ENCODE peak calls at places on chromosomes 5 and 9, in ten cellular contexts. One of them, this sample, is unnamed.

GRCh38 chr5:167899490-167899889 is 392.0 kb upstream of the WWC1 start:
- DNase-seq in A673: peak; percentile 73
- DNase-seq in fibroblast of mammary gland: peak; percentile 63
- DNase-seq in foreskin fibroblast: no peak
- DNase-seq in NT2/D1: no peak
- DNase-seq in mesendoderm: no peak
- DNase-seq in HCT116: no peak
- DNase-seq in epithelial cell of esophagus: peak; percentile 58
- DNase-seq in A549: no peak
- DNase-seq in left lung: no peak
- DNase-seq in this sample: no peak

GRCh38 chr5:152185547-152186234 is 219.4 kb downstream of the NMUR2 start:
- DNase-seq in A673: no peak
- DNase-seq in fibroblast of mammary gland: no peak
- DNase-seq in foreskin fibroblast: no peak
- DNase-seq in NT2/D1: no peak
- DNase-seq in mesendoderm: peak; percentile 39
- DNase-seq in HCT116: no peak
- DNase-seq in epithelial cell of esophagus: no peak
- DNase-seq in A549: no peak
- DNase-seq in left lung: no peak
- DNase-seq in this sample: no peak

GRCh38 chr5:142815469-142815868 is 45.3 kb downstream of the ARHGAP26 start:
- DNase-seq in A673: no peak
- DNase-seq in fibroblast of mammary gland: no peak
- DNase-seq in foreskin fibroblast: no peak
- DNase-seq in NT2/D1: no peak
- DNase-seq in mesendoderm: no peak
- DNase-seq in HCT116: no peak
- DNase-seq in epithelial cell of esophagus: no peak
- DNase-seq in A549: no peak
- DNase-seq in left lung: no peak
- DNase-seq in this sample: no peak

GRCh38 chr9:93974151-93974550 is 19.0 kb upstream of the BARX1 start:
- DNase-seq in A673: no peak
- DNase-seq in fibroblast of mammary gland: no peak
- DNase-seq in foreskin fibroblast: no peak
- DNase-seq in NT2/D1: no peak
- DNase-seq in mesendoderm: no peak
- DNase-seq in HCT116: no peak
- DNase-seq in epithelial cell of esophagus: no peak
- DNase-seq in A549: no peak
- DNase-seq in left lung: no peak
- DNase-seq in this sample: no peak

GRCh38 chr5:7705736-7706135 is 145.2 kb downstream of the CFAP90 start:
- DNase-seq in A673: no peak
- DNase-seq in fibroblast of mammary gland: no peak
- DNase-seq in foreskin fibroblast: no peak
- DNase-seq in NT2/D1: no peak
- DNase-seq in mesendoderm: no peak
- DNase-seq in HCT116: no peak
- DNase-seq in epithelial cell of esophagus: no peak
- DNase-seq in A549: no peak
- DNase-seq in left lung: no peak
- DNase-seq in this sample: no peak

GRCh38 chr5:44945743-44946142 is 137.0 kb downstream of the MRPS30 start:
- DNase-seq in A673: no peak
- DNase-seq in fibroblast of mammary gland: no peak
- DNase-seq in foreskin fibroblast: no peak
- DNase-seq in NT2/D1: no peak
- DNase-seq in mesendoderm: no peak
- DNase-seq in HCT116: no peak
- DNase-seq in epithelial cell of esophagus: peak; percentile 17
- DNase-seq in A549: no peak
- DNase-seq in left lung: no peak
- DNase-seq in this sample: no peak

GRCh38 chr5:98794414-98795080 is 21.1 kb downstream of the RGMB start:
- DNase-seq in A673: peak; percentile 40
- DNase-seq in fibroblast of mammary gland: no peak
- DNase-seq in foreskin fibroblast: no peak
- DNase-seq in NT2/D1: no peak
- DNase-seq in mesendoderm: no peak
- DNase-seq in HCT116: no peak
- DNase-seq in epithelial cell of esophagus: no peak
- DNase-seq in A549: no peak
- DNase-seq in left lung: no peak
- DNase-seq in this sample: no peak

GRCh38 chr5:143056792-143057579 is 286.8 kb downstream of the ARHGAP26 start:
- DNase-seq in A673: no peak
- DNase-seq in fibroblast of mammary gland: no peak
- DNase-seq in foreskin fibroblast: no peak
- DNase-seq in NT2/D1: no peak
- DNase-seq in mesendoderm: no peak
- DNase-seq in HCT116: no peak
- DNase-seq in epithelial cell of esophagus: no peak
- DNase-seq in A549: no peak
- DNase-seq in left lung: no peak
- DNase-seq in this sample: no peak

GRCh38 chr9:36997414-36997813 is 36.7 kb downstream of the PAX5 start:
- DNase-seq in A673: peak; percentile 51
- DNase-seq in fibroblast of mammary gland: no peak
- DNase-seq in foreskin fibroblast: no peak
- DNase-seq in NT2/D1: no peak
- DNase-seq in mesendoderm: peak; percentile 51
- DNase-seq in HCT116: no peak
- DNase-seq in epithelial cell of esophagus: peak; percentile 77
- DNase-seq in A549: no peak
- DNase-seq in left lung: no peak
- DNase-seq in this sample: no peak

GRCh38 chr9:36993933-36994764 is 39.9 kb downstream of the PAX5 start:
- DNase-seq in A673: no peak
- DNase-seq in fibroblast of mammary gland: no peak
- DNase-seq in foreskin fibroblast: no peak
- DNase-seq in NT2/D1: no peak
- DNase-seq in mesendoderm: no peak
- DNase-seq in HCT116: no peak
- DNase-seq in epithelial cell of esophagus: no peak
- DNase-seq in A549: no peak
- DNase-seq in left lung: no peak
- DNase-seq in this sample: no peak

GRCh38 chr9:36996677-36997076 is 37.4 kb downstream of the PAX5 start:
- DNase-seq in A673: no peak
- DNase-seq in fibroblast of mammary gland: no peak
- DNase-seq in foreskin fibroblast: no peak
- DNase-seq in NT2/D1: no peak
- DNase-seq in mesendoderm: no peak
- DNase-seq in HCT116: no peak
- DNase-seq in epithelial cell of esophagus: no peak
- DNase-seq in A549: no peak
- DNase-seq in left lung: no peak
- DNase-seq in this sample: no peak

GRCh38 chr9:36992501-36993316 is 41.4 kb downstream of the PAX5 start:
- DNase-seq in A673: peak; percentile 49
- DNase-seq in fibroblast of mammary gland: peak; percentile 23
- DNase-seq in foreskin fibroblast: peak; percentile 16
- DNase-seq in NT2/D1: no peak
- DNase-seq in mesendoderm: no peak
- DNase-seq in HCT116: no peak
- DNase-seq in epithelial cell of esophagus: no peak
- DNase-seq in A549: no peak
- DNase-seq in left lung: no peak
- DNase-seq in this sample: no peak

DNA sequence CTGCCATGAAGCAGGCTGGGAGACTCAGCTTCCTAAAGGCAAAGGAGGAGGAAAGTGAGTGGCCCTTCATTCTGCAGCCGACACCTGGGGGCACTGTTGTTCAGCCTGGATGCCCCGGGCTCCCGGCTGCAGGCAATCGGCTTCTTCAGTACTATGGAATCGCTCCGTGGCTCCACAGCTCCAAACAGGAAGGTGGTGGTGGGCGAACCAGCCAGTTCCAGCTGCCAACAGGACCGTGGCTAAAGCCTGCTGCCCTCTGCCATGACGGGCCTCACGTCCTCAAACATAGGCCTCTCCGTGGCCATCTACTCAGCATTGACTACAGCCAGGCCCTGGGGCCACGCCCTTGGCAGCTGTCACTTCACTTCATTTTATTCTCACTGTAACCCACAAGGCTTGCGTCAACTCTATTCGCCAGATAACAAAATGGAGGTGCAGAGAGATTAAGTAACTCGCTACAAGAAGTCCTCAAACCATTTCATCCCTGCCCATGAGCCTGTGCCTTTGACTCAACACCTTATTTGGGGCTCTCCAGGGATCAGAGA is 38.1 kb downstream of the PAX5 start:
- DNase-seq in A673: peak; percentile 89
- DNase-seq in fibroblast of mammary gland: peak; percentile 47
- DNase-seq in foreskin fibroblast: peak; percentile 32
- DNase-seq in NT2/D1: peak; percentile 83
- DNase-seq in mesendoderm: peak; percentile 89
- DNase-seq in HCT116: peak; percentile 32
- DNase-seq in epithelial cell of esophagus: peak; percentile 71
- DNase-seq in A549: peak; percentile 68
- DNase-seq in left lung: no peak
- DNase-seq in this sample: peak; percentile 45
- H3K4me3 ChIP-seq in A673: no peak overlapping the region
- H3K4me3 ChIP-seq in fibroblast of mammary gland: no peak overlapping the region
- H3K4me3 ChIP-seq in foreskin fibroblast: no peak overlapping the region
- H3K4me3 ChIP-seq in NT2/D1: no peak overlapping the region
- H3K4me3 ChIP-seq in mesendoderm: no peak overlapping the region
- H3K4me3 ChIP-seq in HCT116: peak overlapping the region; percentile 21
- H3K4me3 ChIP-seq in epithelial cell of esophagus: no peak overlapping the region
- H3K4me3 ChIP-seq in A549: peak overlapping the region; percentile 6
- H3K4me3 ChIP-seq in left lung: no peak overlapping the region
- H3K4me3 ChIP-seq in this sample: no peak overlapping the region

DNA sequence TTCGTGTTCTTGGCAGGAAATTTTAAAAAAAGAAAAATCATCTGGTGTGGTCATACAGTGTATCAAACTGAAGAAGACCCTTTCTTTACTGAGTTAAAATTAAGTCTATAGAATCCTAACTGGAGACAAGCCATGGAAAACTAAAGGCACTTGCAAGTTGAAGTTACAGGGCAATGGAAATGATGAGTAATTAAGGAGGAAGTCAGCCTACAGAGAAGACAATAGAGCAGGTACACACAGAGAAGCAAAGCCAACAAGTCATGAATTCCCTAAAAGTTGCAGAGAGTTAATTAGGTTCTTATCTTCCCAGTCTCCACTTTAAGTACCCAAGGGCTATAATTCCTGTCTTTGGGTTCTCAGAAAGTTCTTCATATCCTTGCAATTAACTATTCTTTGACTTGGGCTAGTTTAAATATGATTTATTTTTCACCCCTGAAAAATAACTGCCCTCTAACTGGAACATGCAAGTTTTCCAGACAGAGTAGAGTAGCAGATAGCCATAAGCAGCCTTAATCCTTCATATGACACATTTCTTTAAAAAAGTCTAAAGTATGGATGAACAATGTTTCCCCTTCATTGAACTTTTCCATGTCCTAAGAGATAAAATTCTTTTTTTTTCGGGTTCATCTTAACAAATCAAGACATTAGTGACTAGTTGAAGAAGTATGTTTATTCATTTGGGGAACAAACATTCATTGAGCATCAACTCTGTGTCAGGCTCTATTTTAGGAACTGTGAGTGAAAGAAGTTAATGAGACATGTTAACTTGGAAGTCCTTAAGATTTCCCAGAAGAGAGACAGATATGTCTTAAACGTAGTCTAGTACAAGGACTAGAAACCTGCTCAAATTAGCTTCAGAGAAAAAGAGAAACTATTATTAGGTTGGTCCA is 5.2 kb upstream of the ITGA2 start:
- DNase-seq in A673: no peak
- DNase-seq in fibroblast of mammary gland: peak; percentile 41
- DNase-seq in foreskin fibroblast: no peak
- DNase-seq in NT2/D1: no peak
- DNase-seq in mesendoderm: peak; percentile 72
- DNase-seq in HCT116: peak; percentile 31
- DNase-seq in epithelial cell of esophagus: peak; percentile 71
- DNase-seq in A549: no peak
- DNase-seq in left lung: no peak
- DNase-seq in this sample: no peak
- H3K4me3 ChIP-seq in A673: no peak overlapping the region
- H3K4me3 ChIP-seq in fibroblast of mammary gland: no peak overlapping the region
- H3K4me3 ChIP-seq in foreskin fibroblast: no peak overlapping the region
- H3K4me3 ChIP-seq in NT2/D1: no peak overlapping the region
- H3K4me3 ChIP-seq in mesendoderm: no peak overlapping the region
- H3K4me3 ChIP-seq in HCT116: no peak overlapping the region
- H3K4me3 ChIP-seq in epithelial cell of esophagus: no peak overlapping the region
- H3K4me3 ChIP-seq in A549: no peak overlapping the region
- H3K4me3 ChIP-seq in left lung: no peak overlapping the region
- H3K4me3 ChIP-seq in this sample: no peak overlapping the region

DNA sequence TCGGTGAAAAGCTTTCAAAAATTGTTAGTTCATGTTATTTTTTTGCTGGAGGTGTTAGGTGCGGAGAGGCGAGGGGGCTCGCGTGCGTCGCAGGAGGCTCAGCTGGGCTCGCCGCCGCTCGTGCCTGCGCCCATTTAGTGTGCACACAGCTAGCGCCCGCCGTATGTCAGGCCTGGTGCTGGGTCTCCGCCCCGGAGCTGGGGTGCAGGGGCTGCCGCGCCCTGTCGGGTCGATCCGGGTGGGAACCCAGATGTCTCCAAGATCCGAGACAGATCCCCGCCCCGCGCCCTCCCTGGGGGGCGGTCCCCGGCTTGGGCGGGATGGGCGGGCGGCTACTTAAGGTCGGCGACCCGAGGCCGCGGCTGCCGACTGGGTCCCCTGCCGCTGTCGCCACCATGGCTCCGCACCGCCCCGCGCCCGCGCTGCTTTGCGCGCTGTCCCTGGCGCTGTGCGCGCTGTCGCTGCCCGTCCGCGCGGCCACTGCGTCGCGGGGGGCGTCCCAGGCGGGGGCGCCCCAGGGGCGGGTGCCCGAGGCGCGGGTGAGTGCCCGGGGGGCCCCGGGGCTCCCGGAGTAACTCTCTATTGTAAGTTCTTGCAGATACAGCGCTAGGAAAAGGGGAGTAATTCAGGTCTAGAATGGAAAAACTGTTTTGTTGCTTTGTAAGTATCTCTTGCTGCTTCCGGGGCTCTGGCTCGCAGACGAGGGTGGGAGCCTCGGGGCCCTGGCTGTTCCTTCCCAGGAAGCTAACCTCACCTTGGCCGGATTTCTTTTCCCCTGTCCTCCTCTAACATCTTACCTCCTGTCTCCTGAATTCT is 31.7 kb downstream of the GSN start:
- DNase-seq in A673: no peak
- DNase-seq in fibroblast of mammary gland: no peak
- DNase-seq in foreskin fibroblast: no peak
- DNase-seq in NT2/D1: no peak
- DNase-seq in mesendoderm: no peak
- DNase-seq in HCT116: no peak
- DNase-seq in epithelial cell of esophagus: peak; percentile 29
- DNase-seq in A549: no peak
- DNase-seq in left lung: peak; percentile 90
- DNase-seq in this sample: no peak
- H3K4me3 ChIP-seq in A673: peak overlapping the region; percentile 53
- H3K4me3 ChIP-seq in fibroblast of mammary gland: peak overlapping the region; percentile 46
- H3K4me3 ChIP-seq in foreskin fibroblast: peak overlapping the region; percentile 27
- H3K4me3 ChIP-seq in NT2/D1: peak overlapping the region; percentile 43
- H3K4me3 ChIP-seq in mesendoderm: peak overlapping the region; percentile 24
- H3K4me3 ChIP-seq in HCT116: peak overlapping the region; percentile 59
- H3K4me3 ChIP-seq in epithelial cell of esophagus: peak overlapping the region; percentile 47
- H3K4me3 ChIP-seq in A549: peak overlapping the region; percentile 60
- H3K4me3 ChIP-seq in left lung: peak overlapping the region; percentile 54
- H3K4me3 ChIP-seq in this sample: peak overlapping the region; percentile 42

GRCh38 chr5:43034591-43034968 is 5.5 kb downstream of the ANXA2R start:
- DNase-seq in A673: peak; percentile 19
- DNase-seq in fibroblast of mammary gland: peak; percentile 52
- DNase-seq in foreskin fibroblast: no peak
- DNase-seq in NT2/D1: no peak
- DNase-seq in mesendoderm: peak; percentile 88
- DNase-seq in HCT116: no peak
- DNase-seq in epithelial cell of esophagus: peak; percentile 26
- DNase-seq in A549: no peak
- DNase-seq in left lung: no peak
- DNase-seq in this sample: no peak

GRCh38 chr5:43036409-43036808 is 3.7 kb downstream of the ANXA2R start:
- DNase-seq in A673: no peak
- DNase-seq in fibroblast of mammary gland: no peak
- DNase-seq in foreskin fibroblast: no peak
- DNase-seq in NT2/D1: no peak
- DNase-seq in mesendoderm: peak; percentile 6
- DNase-seq in HCT116: no peak
- DNase-seq in epithelial cell of esophagus: no peak
- DNase-seq in A549: no peak
- DNase-seq in left lung: no peak
- DNase-seq in this sample: no peak

GRCh38 chr5:43037929-43038510 is 2.1 kb downstream of the ANXA2R start:
- DNase-seq in A673: peak; percentile 29
- DNase-seq in fibroblast of mammary gland: peak; percentile 54
- DNase-seq in foreskin fibroblast: no peak
- DNase-seq in NT2/D1: no peak
- DNase-seq in mesendoderm: peak; percentile 55
- DNase-seq in HCT116: no peak
- DNase-seq in epithelial cell of esophagus: peak; percentile 65
- DNase-seq in A549: no peak
- DNase-seq in left lung: no peak
- DNase-seq in this sample: no peak

GRCh38 chr5:43036856-43037711 is 3.0 kb downstream of the ANXA2R start:
- DNase-seq in A673: no peak
- DNase-seq in fibroblast of mammary gland: no peak
- DNase-seq in foreskin fibroblast: no peak
- DNase-seq in NT2/D1: no peak
- DNase-seq in mesendoderm: peak; percentile 58
- DNase-seq in HCT116: no peak
- DNase-seq in epithelial cell of esophagus: peak; percentile 42
- DNase-seq in A549: no peak
- DNase-seq in left lung: peak; percentile 65
- DNase-seq in this sample: no peak

GRCh38 chr5:43033845-43034590 is 6.1 kb downstream of the ANXA2R start:
- DNase-seq in A673: no peak
- DNase-seq in fibroblast of mammary gland: no peak
- DNase-seq in foreskin fibroblast: no peak
- DNase-seq in NT2/D1: no peak
- DNase-seq in mesendoderm: peak; percentile 75
- DNase-seq in HCT116: no peak
- DNase-seq in epithelial cell of esophagus: no peak
- DNase-seq in A549: no peak
- DNase-seq in left lung: no peak
- DNase-seq in this sample: no peak
- H3K4me3 ChIP-seq in A673: no peak overlapping the region
- H3K4me3 ChIP-seq in fibroblast of mammary gland: no peak overlapping the region
- H3K4me3 ChIP-seq in foreskin fibroblast: no peak overlapping the region
- H3K4me3 ChIP-seq in NT2/D1: no peak overlapping the region
- H3K4me3 ChIP-seq in mesendoderm: peak overlapping the region; percentile 49
- H3K4me3 ChIP-seq in HCT116: no peak overlapping the region
- H3K4me3 ChIP-seq in epithelial cell of esophagus: no peak overlapping the region
- H3K4me3 ChIP-seq in A549: no peak overlapping the region
- H3K4me3 ChIP-seq in left lung: no peak overlapping the region
- H3K4me3 ChIP-seq in this sample: no peak overlapping the region

This sample was measured in prostate gland.